ENCODE peak calls at places on chromosomes 7 and 10, in five cellular contexts. O is AG04450, K is adrenal gland, W is GM23248, U is aorta. I is an unnamed sample.

GRCh38 chr10:117112220-117112619 is 25.9 kb downstream of the VAX1 start:
- DNase-seq in O (no peak), K (no peak), W (peak), U (no peak), I (peak)

GRCh38 chr7:23955600-23956149 is 245.7 kb downstream of the STK31 start:
- DNase-seq in O (no peak), K (no peak), W (no peak), U (no peak), I (no peak)

GRCh38 chr7:122748195-122748594 is 45.5 kb upstream of the RNF148 start:
- DNase-seq in O (no peak), K (no peak), W (no peak), U (no peak), I (no peak)

GRCh38 chr7:44639701-44640321 is 33.4 kb downstream of the OGDH start:
- DNase-seq in O (peak), K (peak), W (peak), U (no peak), I (peak)

GRCh38 chr7:84950836-84951235 is 236.0 kb downstream of the SEMA3D start:
- DNase-seq in O (no peak), K (no peak), W (peak), U (no peak), I (no peak)

GRCh38 chr7:22549667-22550513 is 49.9 kb upstream of the STEAP1B start:
- DNase-seq in O (no peak), K (no peak), W (peak), U (peak), I (peak)

GRCh38 chr10:969473-970150 is 18.6 kb upstream of the GTPBP4 start:
- DNase-seq in O (no peak), K (no peak), W (no peak), U (no peak), I (no peak)

GRCh38 chr10:59905066-59905734 is 1.2 kb downstream of the CCDC6 start:
- DNase-seq in O (no peak), K (peak), W (peak), U (peak), I (no peak)

GRCh38 chr7:27560706-27561235 is 101.9 kb downstream of the HIBADH start:
- DNase-seq in O (peak), K (no peak), W (peak), U (no peak), I (no peak)

GRCh38 chr7:157302314-157302711 is 34.5 kb upstream of the DNAJB6 start:
- DNase-seq in O (no peak), K (peak), W (peak), U (peak), I (peak)

GRCh38 chr10:116126239-116126638 is 146.8 kb downstream of the GFRA1 start:
- DNase-seq in O (no peak), K (no peak), W (no peak), U (no peak), I (no peak)

GRCh38 chr10:60304832-60305231 is 84.8 kb downstream of the ANK3 start:
- DNase-seq in O (no peak), K (no peak), W (no peak), U (no peak), I (no peak)

GRCh38 chr7:97149843-97150242 is 32.3 kb downstream of the SDHAF3 start:
- DNase-seq in O (no peak), K (no peak), W (peak), U (no peak), I (no peak)

GRCh38 chr10:112658900-112659328 is 211.9 kb downstream of the VTI1A start:
- DNase-seq in O (no peak), K (no peak), W (no peak), U (no peak), I (no peak)

GRCh38 chr7:70595741-70596574 is 536.0 kb upstream of the GALNT17 start:
- DNase-seq in O (no peak), K (no peak), W (peak), U (peak), I (peak)

GRCh38 chr7:151699920-151700319 is 177.0 kb downstream of the PRKAG2 start:
- DNase-seq in O (no peak), K (no peak), W (peak), U (no peak), I (no peak)

GRCh38 chr10:119235381-119235780 is 28.0 kb downstream of the GRK5 start:
- DNase-seq in O (no peak), K (no peak), W (peak), U (no peak), I (peak)

GRCh38 chr10:48804740-48805182 is 120.1 kb downstream of the WDFY4 start:
- DNase-seq in O (no peak), K (no peak), W (no peak), U (no peak), I (peak)

GRCh38 chr7:4241791-4242190 is 440.3 kb upstream of the FOXK1 start:
- DNase-seq in O (no peak), K (no peak), W (no peak), U (no peak), I (no peak)

GRCh38 chr10:113403900-113404299 is 149.0 kb upstream of the HABP2 start:
- DNase-seq in O (no peak), K (no peak), W (no peak), U (no peak), I (no peak)

GRCh38 chr10:97180367-97180763 is 5.4 kb downstream of the SLIT1 start:
- DNase-seq in O (no peak), K (no peak), W (no peak), U (peak), I (no peak)

GRCh38 chr10:20443094-20443493 is 454.0 kb downstream of the NEBL start:
- DNase-seq in O (no peak), K (no peak), W (no peak), U (no peak), I (peak)

GRCh38 chr10:22174442-22174841 is 43.4 kb downstream of the EBLN1 start:
- DNase-seq in O (no peak), K (no peak), W (no peak), U (no peak), I (no peak)

GRCh38 chr10:97475936-97476594 is 22.2 kb downstream of the MMS19 start:
- DNase-seq in O (no peak), K (peak), W (peak), U (no peak), I (no peak)

GRCh38 chr10:22723343-22723779 is 9.0 kb upstream of the PIP4K2A start:
- DNase-seq in O (no peak), K (no peak), W (no peak), U (no peak), I (no peak)

GRCh38 chr7:18330563-18330962 is 165.0 kb upstream of the HDAC9 start:
- DNase-seq in O (no peak), K (no peak), W (no peak), U (no peak), I (no peak)

GRCh38 chr10:75493464-75493863 is 62.0 kb downstream of the LRMDA start:
- DNase-seq in O (no peak), K (no peak), W (peak), U (no peak), I (no peak)

GRCh38 chr10:8992009-8992408 is 937.5 kb downstream of the GATA3 start:
- DNase-seq in O (no peak), K (no peak), W (no peak), U (no peak), I (no peak)

GRCh38 chr10:49242604-49243003 is 54.4 kb upstream of the TMEM273 start:
- DNase-seq in O (no peak), K (peak), W (no peak), U (no peak), I (no peak)

GRCh38 chr10:119761106-119761505 is 35.3 kb downstream of the INPP5F start:
- DNase-seq in O (peak), K (no peak), W (peak), U (no peak), I (peak)

GRCh38 chr7:90621892-90622182 is 25.7 kb downstream of the CDK14 start:
- DNase-seq in O (no peak), K (no peak), W (no peak), U (no peak), I (peak)

GRCh38 chr7:90622670-90623069 is 26.5 kb downstream of the CDK14 start:
- DNase-seq in O (no peak), K (no peak), W (no peak), U (no peak), I (peak)

GRCh38 chr7:90624128-90624980 is 28.2 kb downstream of the CDK14 start:
- DNase-seq in O (no peak), K (no peak), W (peak), U (no peak), I (peak)

GRCh38 chr7:90618880-90619279 is 22.8 kb downstream of the CDK14 start:
- DNase-seq in O (no peak), K (no peak), W (no peak), U (no peak), I (no peak)

GRCh38 chr7:90621130-90621891 is 25.2 kb downstream of the CDK14 start:
- DNase-seq in O (no peak), K (no peak), W (no peak), U (no peak), I (peak)
- H3K27ac ChIP-seq in O (no peak), K (no peak), W (no peak), U (no peak), I (peak)

GRCh38 chr7:2110586-2111396 is 122.0 kb downstream of the MAD1L1 start:
- DNase-seq in O (no peak), K (no peak), W (no peak), U (no peak), I (no peak)
- H3K27ac ChIP-seq in O (peak), K (peak), W (peak), U (no peak), I (peak)

DNA sequence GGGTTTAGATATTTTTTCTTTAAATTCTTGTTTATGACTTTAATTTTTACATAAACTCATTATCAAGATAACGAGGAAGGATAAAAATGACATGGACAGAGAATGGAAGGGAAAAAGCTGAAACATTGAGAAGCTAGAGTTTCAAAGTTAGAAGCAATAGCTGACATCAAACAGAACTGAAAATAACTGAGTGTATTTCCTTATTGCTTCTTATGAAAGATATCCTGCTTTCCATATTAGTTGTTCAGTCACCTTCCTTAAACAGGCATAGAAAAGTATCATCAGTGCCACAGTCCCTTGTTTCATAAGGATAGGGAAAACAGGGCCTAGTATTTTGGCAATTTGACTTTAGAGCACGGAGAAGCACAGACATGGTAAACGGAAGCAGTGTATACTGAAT is 460.5 kb upstream of the GHITM start:
- DNase-seq in O (no peak), K (no peak), W (no peak), U (no peak), I (no peak)
- H3K27ac ChIP-seq in O (no peak), K (no peak), W (no peak), U (no peak), I (no peak)

DNA sequence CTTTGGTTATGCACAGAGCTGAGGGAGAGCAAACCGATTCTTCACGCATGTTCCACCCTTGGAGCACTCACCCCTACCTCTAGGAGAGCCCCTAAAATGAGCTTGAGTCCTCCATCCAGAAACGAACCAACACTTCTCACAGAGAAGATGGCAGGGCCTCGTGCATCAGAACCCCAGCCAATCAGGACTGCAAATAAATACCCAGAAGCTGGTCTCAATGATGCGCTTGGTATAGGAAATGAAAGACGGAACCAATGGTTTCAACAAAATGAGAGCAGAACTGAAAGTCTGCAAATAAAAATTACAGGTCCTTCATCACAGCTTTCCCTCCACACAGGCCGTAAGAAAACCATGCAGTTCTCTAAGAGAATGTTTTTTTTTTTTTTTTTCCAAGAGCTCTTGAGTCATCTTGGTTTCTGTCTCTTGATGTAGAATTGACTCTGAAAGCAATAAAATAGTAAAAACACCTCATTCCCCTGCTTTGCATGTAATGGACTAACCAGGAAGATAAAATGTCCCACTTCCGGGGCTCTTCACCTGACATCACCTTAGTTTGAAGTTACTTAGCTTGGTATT is 23.8 kb downstream of the KLF6 start:
- DNase-seq in O (no peak), K (no peak), W (no peak), U (no peak), I (no peak)
- H3K27ac ChIP-seq in O (no peak), K (peak), W (no peak), U (no peak), I (no peak)